ENCODE peak calls at places on chromosomes 2 and 18, in four cellular contexts. V is SK-N-SH, D is K562, E is HepG2. X is an unnamed sample.

GRCh38 chr2:240233891-240234502 is 93.5 kb upstream of the OTOS start:
- DNase-seq in E (no peak), V (no peak), D (no peak), X (no peak)

GRCh38 chr2:130864830-130865229 is 28.1 kb downstream of the ARHGEF4 start:
- DNase-seq in D (no peak), V (no peak), E (no peak), X (no peak)

GRCh38 chr2:69168144-69168813 is 155.3 kb downstream of the ANTXR1 start:
- DNase-seq in V (no peak), D (no peak), E (no peak), X (no peak)

GRCh38 chr2:167857406-167857805 is 390.0 kb downstream of the STK39 start:
- DNase-seq in V (no peak), E (no peak), D (no peak), X (no peak)

GRCh38 chr2:102449370-102449974 is 23.6 kb upstream of the SLC9A4 start:
- DNase-seq in D (peak), V (peak), E (peak), X (no peak)

GRCh38 chr18:24534271-24534670 is 73.8 kb downstream of the HRH4 start:
- DNase-seq in D (no peak), E (no peak), V (no peak), X (no peak)

GRCh38 chr2:159054985-159055384 is 86.5 kb downstream of the TANC1 start:
- DNase-seq in E (no peak), V (no peak), D (no peak), X (no peak)

GRCh38 chr18:9517869-9518268 is 42.6 kb downstream of the RALBP1 start:
- DNase-seq in D (no peak), V (no peak), E (no peak), X (no peak)

GRCh38 chr2:229511524-229511923 is 202.8 kb downstream of the DNER start:
- DNase-seq in V (no peak), E (no peak), D (no peak), X (no peak)

GRCh38 chr2:229083606-229084349 is 187.3 kb downstream of the PID1 start:
- DNase-seq in V (no peak), E (no peak), D (no peak), X (no peak)

GRCh38 chr2:65186872-65187851 is 40.5 kb upstream of the ACTR2 start:
- DNase-seq in V (peak), E (peak), D (peak), X (no peak)

GRCh38 chr2:59892398-59892797 is 661.1 kb downstream of the BCL11A start:
- DNase-seq in V (no peak), D (no peak), E (no peak), X (no peak)

GRCh38 chr2:177908182-177908581 is 164.4 kb downstream of the PDE11A start:
- DNase-seq in V (no peak), D (no peak), E (no peak), X (no peak)

GRCh38 chr18:27181726-27182125 is 3.4 kb downstream of the CHST9 start:
- DNase-seq in V (no peak), D (no peak), E (no peak), X (no peak)

GRCh38 chr2:219612605-219613286 is 14.7 kb upstream of the SLC4A3 start:
- DNase-seq in E (no peak), D (no peak), V (no peak), X (no peak)

GRCh38 chr2:166234112-166234846 is 106.5 kb upstream of the SCN1A start:
- DNase-seq in V (no peak), E (peak), D (no peak), X (no peak)

GRCh38 chr2:1743396-1744150 is 742 bp downstream of the PXDN start:
- DNase-seq in V (peak), E (no peak), D (no peak), X (no peak)

GRCh38 chr2:85255456-85255812 is 72.4 kb downstream of the TGOLN2 start:
- DNase-seq in D (no peak), E (no peak), V (peak), X (no peak)

GRCh38 chr2:1803217-1804115 is 59.2 kb upstream of the PXDN start:
- DNase-seq in D (no peak), E (no peak), V (no peak), X (no peak)

GRCh38 chr2:184644685-184645084 is 46.4 kb downstream of the ZNF804A start:
- DNase-seq in D (no peak), V (peak), E (no peak), X (no peak)

GRCh38 chr2:170747921-170748320 is 22.3 kb upstream of the ERICH2 start:
- DNase-seq in V (no peak), E (no peak), D (peak), X (no peak)

GRCh38 chr2:12965540-12966269 is 249.0 kb downstream of the TRIB2 start:
- DNase-seq in E (no peak), D (peak), V (peak), X (no peak)

GRCh38 chr2:38075436-38076249 is at the start of gene CYP1B1:
- DNase-seq in D (no peak), V (peak), E (no peak), X (no peak)

GRCh38 chr2:228094377-228094921 is 87.0 kb downstream of the SPHKAP start:
- DNase-seq in E (no peak), D (no peak), V (no peak), X (no peak)

GRCh38 chr2:129934044-129934822 is 45.2 kb upstream of the RAB6C start:
- DNase-seq in D (no peak), E (no peak), V (peak), X (no peak)

GRCh38 chr2:120453635-120453998 is 107.7 kb downstream of the INHBB start:
- DNase-seq in V (no peak), E (peak), D (peak), X (no peak)

GRCh38 chr18:26003391-26003790 is 87.0 kb downstream of the SS18 start:
- DNase-seq in V (no peak), D (no peak), E (no peak), X (no peak)

GRCh38 chr2:23563673-23564617 is 179.0 kb downstream of the KLHL29 start:
- DNase-seq in D (no peak), V (peak), E (no peak), X (no peak)

GRCh38 chr2:104434363-104434792 is 419.5 kb upstream of the POU3F3 start:
- DNase-seq in D (no peak), E (no peak), V (peak), X (peak)

GRCh38 chr18:52426041-52426440 is 86.0 kb downstream of the DCC start:
- DNase-seq in D (no peak), E (no peak), V (no peak), X (no peak)

GRCh38 chr2:111617804-111618576 is 266.0 kb downstream of the ANAPC1 start:
- DNase-seq in E (peak), D (no peak), V (no peak), X (no peak)

GRCh38 chr2:101064868-101065549 is 62.9 kb downstream of the RPL31 start:
- DNase-seq in V (no peak), D (no peak), E (peak), X (no peak)
- TF ChIP-seq ZBTB33 in V (no peak), D (no peak), E (peak), X (no peak)

DNA sequence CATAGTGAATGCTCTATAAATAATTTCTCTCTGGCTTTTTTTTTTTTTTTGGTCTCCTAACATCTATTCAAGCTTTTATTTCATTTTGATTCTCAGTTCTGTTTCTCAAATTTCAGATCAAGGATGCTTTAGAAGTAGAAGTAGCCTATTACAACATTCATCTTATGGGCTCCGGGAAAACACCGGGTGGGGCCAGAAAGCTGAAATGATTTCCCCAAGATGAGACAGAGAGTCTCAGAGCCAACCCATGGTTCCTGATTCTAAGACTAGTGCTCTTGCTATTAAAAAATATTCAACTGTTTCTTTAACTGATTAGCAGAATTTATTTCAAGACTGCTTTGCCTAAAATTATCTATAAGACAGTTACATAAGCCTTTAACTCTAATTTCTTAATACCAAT is 147.2 kb upstream of the CCDC68 start:
- DNase-seq in D (no peak), V (no peak), E (no peak), X (no peak)
- TF ChIP-seq MXI1 in D (no peak), V (no peak), E (no peak), X (no peak)

GRCh38 chr2:217434183-217434620 is 568.6 kb downstream of the TNS1 start:
- DNase-seq in E (peak), V (peak), D (peak), X (peak)

GRCh38 chr2:217438136-217438535 is 564.7 kb downstream of the TNS1 start:
- DNase-seq in E (no peak), D (no peak), V (no peak), X (no peak)

GRCh38 chr2:217438821-217439220 is 564.0 kb downstream of the TNS1 start:
- DNase-seq in V (no peak), E (no peak), D (no peak), X (no peak)

GRCh38 chr2:217437289-217437688 is 565.5 kb downstream of the TNS1 start:
- DNase-seq in D (no peak), V (no peak), E (no peak), X (no peak)

GRCh38 chr2:217436386-217436785 is 566.4 kb downstream of the TNS1 start:
- DNase-seq in D (no peak), E (no peak), V (no peak), X (no peak)
- H2AFZ ChIP-seq in D (no peak), E (no peak), V (peak), X (no peak)

GRCh38 chr2:27282892-27283291 is 663 bp downstream of the TRIM54 start:
- DNase-seq in D (no peak), E (peak), V (no peak), X (no peak)

GRCh38 chr2:27280826-27281225 is 1.4 kb upstream of the TRIM54 start:
- DNase-seq in D (no peak), V (no peak), E (no peak), X (no peak)

GRCh38 chr2:27281442-27281841 is 787 bp upstream of the TRIM54 start:
- DNase-seq in E (no peak), D (no peak), V (no peak), X (no peak)

GRCh38 chr2:27284989-27285388 is 2.8 kb downstream of the TRIM54 start:
- DNase-seq in E (no peak), D (no peak), V (no peak), X (no peak)

DNA sequence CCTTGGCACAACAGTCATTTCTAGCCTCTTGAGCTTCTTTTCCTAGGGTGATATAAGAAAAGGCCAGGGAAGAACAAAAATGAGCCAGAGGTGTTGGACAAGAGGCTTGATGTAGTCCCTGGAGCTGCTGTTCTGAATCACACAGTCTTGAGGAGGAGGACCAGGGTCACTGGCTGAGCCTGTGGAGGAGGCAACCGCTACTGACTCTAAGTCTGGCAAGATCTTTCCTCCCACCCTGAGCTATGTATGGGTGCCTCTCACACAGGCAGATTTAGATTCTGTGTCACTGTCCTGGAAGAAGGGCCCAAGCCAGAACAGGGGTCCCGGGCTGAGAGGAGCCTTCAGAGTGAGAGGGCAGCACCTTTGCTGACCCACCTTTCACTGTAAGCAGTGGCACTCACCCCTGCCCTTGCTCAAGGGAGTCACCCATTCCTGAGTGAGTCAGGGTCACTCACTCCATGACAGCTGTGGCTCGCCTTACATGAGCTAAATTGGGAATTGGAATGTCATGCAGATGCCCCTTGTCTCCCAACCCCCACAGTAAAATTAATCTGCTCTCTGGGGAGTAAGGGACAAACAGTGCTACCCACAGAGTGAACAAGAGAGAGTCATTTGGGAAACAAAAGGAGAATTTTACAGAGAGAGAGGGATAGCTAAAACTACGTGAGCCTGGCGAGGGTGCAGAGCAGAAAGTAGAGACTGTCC is at the start of gene TRIM54:
- DNase-seq in V (no peak), D (no peak), E (no peak), X (no peak)
- TF ChIP-seq ZBTB33 in V (no peak), D (no peak), E (no peak), X (no peak)

GRCh38 chr2:16210841-16211240 is 270.5 kb downstream of the MYCN start:
- DNase-seq in E (no peak), D (no peak), V (no peak), X (no peak)

GRCh38 chr2:16208921-16209320 is 268.6 kb downstream of the MYCN start:
- DNase-seq in E (no peak), D (no peak), V (no peak), X (no peak)

GRCh38 chr2:16209799-16210198 is 269.4 kb downstream of the MYCN start:
- DNase-seq in E (no peak), V (no peak), D (no peak), X (no peak)

GRCh38 chr2:16212321-16212720 is 272.0 kb downstream of the MYCN start:
- DNase-seq in D (no peak), E (no peak), V (no peak), X (no peak)

GRCh38 chr2:16211341-16211740 is 271.0 kb downstream of the MYCN start:
- DNase-seq in V (no peak), E (no peak), D (no peak), X (no peak)
- TF ChIP-seq MXI1 in V (no peak), E (no peak), D (no peak), X (no peak)

GRCh38 chr2:233980955-233981555 is 63.9 kb downstream of the TRPM8 start:
- DNase-seq in E (no peak), V (no peak), D (no peak), X (no peak)
- H2AFZ ChIP-seq in E (no peak), V (no peak), D (no peak), X (no peak)

DNA sequence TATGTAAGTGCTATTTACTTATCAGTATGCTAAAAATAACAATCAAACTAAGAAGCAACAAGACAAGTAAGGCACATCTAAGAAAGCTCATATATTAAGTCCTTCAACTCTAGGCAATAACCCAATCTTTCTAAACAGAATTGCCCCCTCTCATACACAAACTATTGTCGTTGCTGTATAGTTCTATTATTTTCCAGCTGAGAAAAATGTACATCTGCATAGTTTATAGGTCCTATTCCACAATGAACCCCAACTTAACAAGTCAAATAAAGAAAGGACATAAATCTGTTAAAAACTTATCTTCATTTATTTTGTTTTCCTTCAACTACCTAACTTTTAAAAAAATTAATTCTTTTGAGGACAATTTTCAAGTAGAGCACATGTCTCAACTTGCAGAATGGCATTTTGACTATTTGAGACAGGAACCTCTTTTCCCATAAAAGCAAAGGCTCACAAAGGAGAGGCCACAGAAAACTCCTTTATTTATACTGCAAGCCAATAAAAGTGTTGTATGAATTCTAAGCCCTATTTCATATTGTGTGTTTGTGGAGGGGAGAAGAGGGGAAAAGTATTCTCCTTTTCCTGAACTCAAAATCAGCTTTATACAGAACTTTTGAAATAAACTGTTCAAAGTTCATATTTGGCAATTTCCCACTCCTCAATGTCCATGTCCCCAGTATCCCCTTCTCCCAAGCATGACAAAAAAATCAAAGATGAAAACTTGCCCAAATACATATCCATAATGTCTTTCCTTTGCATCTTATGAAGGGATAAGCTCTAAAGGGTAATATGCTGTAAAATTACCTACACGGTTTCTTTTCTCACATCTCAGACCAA is 37.4 kb downstream of the RTN4 start:
- DNase-seq in D (no peak), V (no peak), E (peak), X (no peak)
- TF ChIP-seq ZBTB33 in D (no peak), V (no peak), E (no peak), X (no peak)